ENCODE peak calls at places on chromosome 14, in four cellular contexts. P is stimulated activated CD8-positive, alpha-beta memory T cell treated with anti-CD3 and anti-CD28 coated beads, Interleukin-12 subunit alpha, Interleukin-12 subunit beta, amount 100 ng/mL, for 4 hours; R is COR-L47; Q is AG09309. I is an unnamed sample.

GRCh38 chr14:51996148-51996746 is 6.9 kb downstream of the RTRAF start:
- DNase-seq in R (no peak), P (no peak), Q (no peak), I (no peak)

GRCh38 chr14:104940526-104941150 is 16.0 kb downstream of the PLD4 start:
- DNase-seq in Q (no peak), P (no peak), R (peak), I (peak)

GRCh38 chr14:67400434-67400833 is 11.5 kb downstream of the PLEK2 start:
- DNase-seq in P (no peak), R (no peak), Q (no peak), I (no peak)

GRCh38 chr14:69087061-69087461 is 65.9 kb downstream of the DCAF5 start:
- DNase-seq in R (no peak), Q (no peak), P (no peak), I (no peak)

GRCh38 chr14:101908795-101909194 is 55.6 kb upstream of the DYNC1H1 start:
- DNase-seq in Q (no peak), P (no peak), R (no peak), I (no peak)

GRCh38 chr14:76772300-76773187 is 11.3 kb downstream of the VASH1 start:
- DNase-seq in R (no peak), P (no peak), Q (no peak), I (no peak)

GRCh38 chr14:76050797-76051392 is 65.3 kb downstream of the IFT43 start:
- DNase-seq in Q (peak), P (no peak), R (peak), I (peak)

GRCh38 chr14:103384450-103385152 is 614 bp upstream of the MARK3 start:
- DNase-seq in Q (no peak), R (no peak), P (no peak), I (no peak)

GRCh38 chr14:61562321-61563161 is 132.8 kb upstream of the HIF1A start:
- DNase-seq in R (no peak), Q (peak), P (no peak), I (no peak)

GRCh38 chr14:78086342-78086741 is 83.8 kb upstream of the NRXN3 start:
- DNase-seq in R (no peak), P (no peak), Q (no peak), I (no peak)

GRCh38 chr14:70320294-70320693 is 39.2 kb downstream of the COX16 start:
- DNase-seq in P (no peak), Q (no peak), R (no peak), I (no peak)

GRCh38 chr14:31829256-31829923 is 247.7 kb upstream of the ARHGAP5 start:
- DNase-seq in R (no peak), P (no peak), Q (no peak), I (no peak)

GRCh38 chr14:81946808-81947798 is 413.4 kb upstream of the SEL1L start:
- DNase-seq in R (no peak), P (no peak), Q (no peak), I (no peak)

GRCh38 chr14:100292776-100293461 is 13.3 kb downstream of the SLC25A29 start:
- DNase-seq in P (no peak), R (no peak), Q (no peak), I (no peak)

GRCh38 chr14:68109132-68109531 is 289.6 kb downstream of the RAD51B start:
- DNase-seq in Q (peak), R (no peak), P (no peak), I (no peak)

GRCh38 chr14:90409209-90409730 is 12.4 kb downstream of the CALM1 start:
- DNase-seq in R (no peak), Q (peak), P (no peak), I (no peak)

GRCh38 chr14:94636744-94637412 is 24.7 kb downstream of the SERPINA3 start:
- DNase-seq in R (no peak), Q (no peak), P (no peak), I (no peak)

GRCh38 chr14:70821916-70822705 is 12.8 kb upstream of the MAP3K9 start:
- DNase-seq in P (peak), R (peak), Q (peak), I (peak)

GRCh38 chr14:88386395-88386794 is 938 bp downstream of the SPATA7 start:
- DNase-seq in P (no peak), Q (no peak), R (no peak), I (no peak)

GRCh38 chr14:60622920-60623263 is 26.4 kb downstream of the SIX1 start:
- DNase-seq in Q (peak), R (no peak), P (no peak), I (no peak)

GRCh38 chr14:64891839-64892375 is 12.2 kb upstream of the SPTB start:
- DNase-seq in R (peak), Q (peak), P (no peak), I (peak)

GRCh38 chr14:76546426-76547221 is 170.7 kb downstream of the ESRRB start:
- DNase-seq in Q (no peak), R (peak), P (no peak), I (no peak)

GRCh38 chr14:37246427-37246829 is 48.7 kb downstream of the MIPOL1 start:
- DNase-seq in R (peak), P (no peak), Q (peak), I (no peak)

GRCh38 chr14:98728024-98728423 is 544.0 kb downstream of the BCL11B start:
- DNase-seq in Q (no peak), R (no peak), P (no peak), I (no peak)

GRCh38 chr14:95189400-95190162 is 32.3 kb upstream of the DICER1 start:
- DNase-seq in Q (no peak), P (no peak), R (peak), I (no peak)

GRCh38 chr14:88321692-88322504 is 1.2 kb downstream of the KCNK10 start:
- DNase-seq in Q (no peak), R (no peak), P (no peak), I (no peak)

GRCh38 chr14:76918176-76918750 is 92.1 kb downstream of the LRRC74A start:
- DNase-seq in P (no peak), R (no peak), Q (peak), I (no peak)

GRCh38 chr14:53180272-53181221 is 27.4 kb upstream of the DDHD1 start:
- DNase-seq in P (no peak), R (no peak), Q (peak), I (no peak)

GRCh38 chr14:104426771-104427125 is 152.8 kb upstream of the C14orf180 start:
- DNase-seq in P (no peak), Q (no peak), R (no peak), I (no peak)

GRCh38 chr14:75577724-75578098 is 709 bp upstream of the FLVCR2 start:
- DNase-seq in R (peak), Q (peak), P (peak), I (peak)

GRCh38 chr14:51441001-51441400 is 201.0 kb downstream of the TMX1 start:
- DNase-seq in P (no peak), R (no peak), Q (no peak), I (no peak)